ENCODE peak calls at places on chromosomes 7 and 10, in nine cellular contexts. One of them, this sample, is unnamed.
A peak's percentile ranks its signal among the peaks of the same experiment; 100 is the strongest.

GRCh38 chr7:149495785-149496641 is 1.6 kb downstream of the ZNF746 start:
- DNase-seq in GM03348: peak; percentile 48
- DNase-seq in WTC11: no peak
- DNase-seq in NCI-H748 treated with DMSO at 0.1 percent for 48 hours: peak; percentile 24
- DNase-seq in AG09309: peak; percentile 35
- DNase-seq in HuH-7: no peak
- DNase-seq in ACHN: peak; percentile 54
- DNase-seq in GM12865: peak; percentile 25
- DNase-seq in stimulated activated CD8-positive, alpha-beta memory T cell treated with anti-CD3 and anti-CD28 coated beads, Interleukin-12 subunit alpha, Interleukin-12 subunit beta, amount 100 ng/mL, for 1 hour: no peak
- DNase-seq in this sample: no peak

GRCh38 chr7:78039791-78040776 is 241.5 kb downstream of the PHTF2 start:
- DNase-seq in GM03348: peak; percentile 46
- DNase-seq in WTC11: peak; percentile 81
- DNase-seq in NCI-H748 treated with DMSO at 0.1 percent for 48 hours: no peak
- DNase-seq in AG09309: no peak
- DNase-seq in HuH-7: peak; percentile 26
- DNase-seq in ACHN: peak; percentile 15
- DNase-seq in GM12865: peak; percentile 58
- DNase-seq in stimulated activated CD8-positive, alpha-beta memory T cell treated with anti-CD3 and anti-CD28 coated beads, Interleukin-12 subunit alpha, Interleukin-12 subunit beta, amount 100 ng/mL, for 1 hour: no peak
- DNase-seq in this sample: peak; percentile 71

GRCh38 chr7:130419652-130420051 is 21.2 kb downstream of the CEP41 start:
- DNase-seq in GM03348: no peak
- DNase-seq in WTC11: no peak
- DNase-seq in NCI-H748 treated with DMSO at 0.1 percent for 48 hours: peak; percentile 70
- DNase-seq in AG09309: no peak
- DNase-seq in HuH-7: no peak
- DNase-seq in ACHN: no peak
- DNase-seq in GM12865: no peak
- DNase-seq in stimulated activated CD8-positive, alpha-beta memory T cell treated with anti-CD3 and anti-CD28 coated beads, Interleukin-12 subunit alpha, Interleukin-12 subunit beta, amount 100 ng/mL, for 1 hour: no peak
- DNase-seq in this sample: no peak

GRCh38 chr10:132591166-132591971 is 53.8 kb downstream of the INPP5A start:
- DNase-seq in GM03348: peak; percentile 52
- DNase-seq in WTC11: peak; percentile 64
- DNase-seq in NCI-H748 treated with DMSO at 0.1 percent for 48 hours: no peak
- DNase-seq in AG09309: no peak
- DNase-seq in HuH-7: no peak
- DNase-seq in ACHN: no peak
- DNase-seq in GM12865: no peak
- DNase-seq in stimulated activated CD8-positive, alpha-beta memory T cell treated with anti-CD3 and anti-CD28 coated beads, Interleukin-12 subunit alpha, Interleukin-12 subunit beta, amount 100 ng/mL, for 1 hour: no peak
- DNase-seq in this sample: no peak

GRCh38 chr10:97888641-97889262 is 39.1 kb downstream of the GOLGA7B start:
- DNase-seq in GM03348: peak; percentile 73
- DNase-seq in WTC11: no peak
- DNase-seq in NCI-H748 treated with DMSO at 0.1 percent for 48 hours: peak; percentile 7
- DNase-seq in AG09309: peak; percentile 16
- DNase-seq in HuH-7: no peak
- DNase-seq in ACHN: peak; percentile 87
- DNase-seq in GM12865: no peak
- DNase-seq in stimulated activated CD8-positive, alpha-beta memory T cell treated with anti-CD3 and anti-CD28 coated beads, Interleukin-12 subunit alpha, Interleukin-12 subunit beta, amount 100 ng/mL, for 1 hour: no peak
- DNase-seq in this sample: no peak

GRCh38 chr7:157022681-157023588 is 12.5 kb upstream of the MNX1 start:
- DNase-seq in GM03348: no peak
- DNase-seq in WTC11: no peak
- DNase-seq in NCI-H748 treated with DMSO at 0.1 percent for 48 hours: no peak
- DNase-seq in AG09309: no peak
- DNase-seq in HuH-7: no peak
- DNase-seq in ACHN: no peak
- DNase-seq in GM12865: no peak
- DNase-seq in stimulated activated CD8-positive, alpha-beta memory T cell treated with anti-CD3 and anti-CD28 coated beads, Interleukin-12 subunit alpha, Interleukin-12 subunit beta, amount 100 ng/mL, for 1 hour: no peak
- DNase-seq in this sample: no peak

GRCh38 chr10:96488161-96488935 is 25.4 kb downstream of the TLL2 start:
- DNase-seq in GM03348: no peak
- DNase-seq in WTC11: no peak
- DNase-seq in NCI-H748 treated with DMSO at 0.1 percent for 48 hours: no peak
- DNase-seq in AG09309: no peak
- DNase-seq in HuH-7: no peak
- DNase-seq in ACHN: peak; percentile 11
- DNase-seq in GM12865: no peak
- DNase-seq in stimulated activated CD8-positive, alpha-beta memory T cell treated with anti-CD3 and anti-CD28 coated beads, Interleukin-12 subunit alpha, Interleukin-12 subunit beta, amount 100 ng/mL, for 1 hour: no peak
- DNase-seq in this sample: no peak

GRCh38 chr7:137998250-137998649 is 3.6 kb downstream of the CREB3L2 start:
- DNase-seq in GM03348: no peak
- DNase-seq in WTC11: no peak
- DNase-seq in NCI-H748 treated with DMSO at 0.1 percent for 48 hours: no peak
- DNase-seq in AG09309: no peak
- DNase-seq in HuH-7: no peak
- DNase-seq in ACHN: no peak
- DNase-seq in GM12865: no peak
- DNase-seq in stimulated activated CD8-positive, alpha-beta memory T cell treated with anti-CD3 and anti-CD28 coated beads, Interleukin-12 subunit alpha, Interleukin-12 subunit beta, amount 100 ng/mL, for 1 hour: no peak
- DNase-seq in this sample: no peak

GRCh38 chr7:46215987-46216567 is 295.0 kb upstream of the IGFBP3 start:
- DNase-seq in GM03348: no peak
- DNase-seq in WTC11: peak; percentile 16
- DNase-seq in NCI-H748 treated with DMSO at 0.1 percent for 48 hours: no peak
- DNase-seq in AG09309: no peak
- DNase-seq in HuH-7: peak; percentile 52
- DNase-seq in ACHN: no peak
- DNase-seq in GM12865: no peak
- DNase-seq in stimulated activated CD8-positive, alpha-beta memory T cell treated with anti-CD3 and anti-CD28 coated beads, Interleukin-12 subunit alpha, Interleukin-12 subunit beta, amount 100 ng/mL, for 1 hour: no peak
- DNase-seq in this sample: peak; percentile 49

GRCh38 chr10:119686465-119687191 is 35.4 kb downstream of the BAG3 start:
- DNase-seq in GM03348: peak; percentile 87
- DNase-seq in WTC11: peak; percentile 77
- DNase-seq in NCI-H748 treated with DMSO at 0.1 percent for 48 hours: peak; percentile 15
- DNase-seq in AG09309: peak; percentile 66
- DNase-seq in HuH-7: peak; percentile 82
- DNase-seq in ACHN: peak; percentile 78
- DNase-seq in GM12865: peak; percentile 83
- DNase-seq in stimulated activated CD8-positive, alpha-beta memory T cell treated with anti-CD3 and anti-CD28 coated beads, Interleukin-12 subunit alpha, Interleukin-12 subunit beta, amount 100 ng/mL, for 1 hour: peak; percentile 75
- DNase-seq in this sample: peak; percentile 81

GRCh38 chr10:381805-382204 is 246.6 kb downstream of the ZMYND11 start:
- DNase-seq in GM03348: no peak
- DNase-seq in WTC11: no peak
- DNase-seq in NCI-H748 treated with DMSO at 0.1 percent for 48 hours: no peak
- DNase-seq in AG09309: no peak
- DNase-seq in HuH-7: no peak
- DNase-seq in ACHN: no peak
- DNase-seq in GM12865: peak; percentile 52
- DNase-seq in stimulated activated CD8-positive, alpha-beta memory T cell treated with anti-CD3 and anti-CD28 coated beads, Interleukin-12 subunit alpha, Interleukin-12 subunit beta, amount 100 ng/mL, for 1 hour: no peak
- DNase-seq in this sample: no peak

GRCh38 chr7:155543011-155543881 is 3.1 kb downstream of the CNPY1 start:
- DNase-seq in GM03348: no peak
- DNase-seq in WTC11: no peak
- DNase-seq in NCI-H748 treated with DMSO at 0.1 percent for 48 hours: no peak
- DNase-seq in AG09309: no peak
- DNase-seq in HuH-7: peak; percentile 51
- DNase-seq in ACHN: no peak
- DNase-seq in GM12865: no peak
- DNase-seq in stimulated activated CD8-positive, alpha-beta memory T cell treated with anti-CD3 and anti-CD28 coated beads, Interleukin-12 subunit alpha, Interleukin-12 subunit beta, amount 100 ng/mL, for 1 hour: no peak
- DNase-seq in this sample: no peak

GRCh38 chr7:41996381-41997035 is 240.5 kb downstream of the GLI3 start:
- DNase-seq in GM03348: peak; percentile 59
- DNase-seq in WTC11: no peak
- DNase-seq in NCI-H748 treated with DMSO at 0.1 percent for 48 hours: no peak
- DNase-seq in AG09309: peak; percentile 74
- DNase-seq in HuH-7: no peak
- DNase-seq in ACHN: peak; percentile 20
- DNase-seq in GM12865: no peak
- DNase-seq in stimulated activated CD8-positive, alpha-beta memory T cell treated with anti-CD3 and anti-CD28 coated beads, Interleukin-12 subunit alpha, Interleukin-12 subunit beta, amount 100 ng/mL, for 1 hour: no peak
- DNase-seq in this sample: no peak

GRCh38 chr7:127770870-127771269 is 118.9 kb downstream of the SND1 start:
- DNase-seq in GM03348: peak; percentile 59
- DNase-seq in WTC11: no peak
- DNase-seq in NCI-H748 treated with DMSO at 0.1 percent for 48 hours: no peak
- DNase-seq in AG09309: no peak
- DNase-seq in HuH-7: no peak
- DNase-seq in ACHN: no peak
- DNase-seq in GM12865: no peak
- DNase-seq in stimulated activated CD8-positive, alpha-beta memory T cell treated with anti-CD3 and anti-CD28 coated beads, Interleukin-12 subunit alpha, Interleukin-12 subunit beta, amount 100 ng/mL, for 1 hour: no peak
- DNase-seq in this sample: no peak

GRCh38 chr10:86849495-86849894 is 93.1 kb downstream of the BMPR1A start:
- DNase-seq in GM03348: no peak
- DNase-seq in WTC11: no peak
- DNase-seq in NCI-H748 treated with DMSO at 0.1 percent for 48 hours: no peak
- DNase-seq in AG09309: no peak
- DNase-seq in HuH-7: no peak
- DNase-seq in ACHN: no peak
- DNase-seq in GM12865: peak; percentile 62
- DNase-seq in stimulated activated CD8-positive, alpha-beta memory T cell treated with anti-CD3 and anti-CD28 coated beads, Interleukin-12 subunit alpha, Interleukin-12 subunit beta, amount 100 ng/mL, for 1 hour: no peak
- DNase-seq in this sample: no peak

GRCh38 chr10:23693398-23693797 is 254.5 kb downstream of the OTUD1 start:
- DNase-seq in GM03348: peak; percentile 17
- DNase-seq in WTC11: peak; percentile 79
- DNase-seq in NCI-H748 treated with DMSO at 0.1 percent for 48 hours: peak; percentile 16
- DNase-seq in AG09309: no peak
- DNase-seq in HuH-7: no peak
- DNase-seq in ACHN: no peak
- DNase-seq in GM12865: no peak
- DNase-seq in stimulated activated CD8-positive, alpha-beta memory T cell treated with anti-CD3 and anti-CD28 coated beads, Interleukin-12 subunit alpha, Interleukin-12 subunit beta, amount 100 ng/mL, for 1 hour: no peak
- DNase-seq in this sample: peak; percentile 78

GRCh38 chr10:71621263-71621751 is 98.3 kb downstream of the C10orf105 start:
- DNase-seq in GM03348: no peak
- DNase-seq in WTC11: peak; percentile 31
- DNase-seq in NCI-H748 treated with DMSO at 0.1 percent for 48 hours: no peak
- DNase-seq in AG09309: no peak
- DNase-seq in HuH-7: no peak
- DNase-seq in ACHN: peak; percentile 10
- DNase-seq in GM12865: no peak
- DNase-seq in stimulated activated CD8-positive, alpha-beta memory T cell treated with anti-CD3 and anti-CD28 coated beads, Interleukin-12 subunit alpha, Interleukin-12 subunit beta, amount 100 ng/mL, for 1 hour: no peak
- DNase-seq in this sample: no peak

GRCh38 chr7:152137476-152138025 is 112.1 kb downstream of the GALNT11 start:
- DNase-seq in GM03348: no peak
- DNase-seq in WTC11: no peak
- DNase-seq in NCI-H748 treated with DMSO at 0.1 percent for 48 hours: no peak
- DNase-seq in AG09309: no peak
- DNase-seq in HuH-7: no peak
- DNase-seq in ACHN: no peak
- DNase-seq in GM12865: no peak
- DNase-seq in stimulated activated CD8-positive, alpha-beta memory T cell treated with anti-CD3 and anti-CD28 coated beads, Interleukin-12 subunit alpha, Interleukin-12 subunit beta, amount 100 ng/mL, for 1 hour: no peak
- DNase-seq in this sample: no peak

GRCh38 chr10:127869329-127869728 is 23.4 kb downstream of the CLRN3 start:
- DNase-seq in GM03348: no peak
- DNase-seq in WTC11: no peak
- DNase-seq in NCI-H748 treated with DMSO at 0.1 percent for 48 hours: no peak
- DNase-seq in AG09309: no peak
- DNase-seq in HuH-7: no peak
- DNase-seq in ACHN: no peak
- DNase-seq in GM12865: no peak
- DNase-seq in stimulated activated CD8-positive, alpha-beta memory T cell treated with anti-CD3 and anti-CD28 coated beads, Interleukin-12 subunit alpha, Interleukin-12 subunit beta, amount 100 ng/mL, for 1 hour: no peak
- DNase-seq in this sample: no peak

GRCh38 chr7:155685070-155685790 is 40.8 kb downstream of the RBM33 start:
- DNase-seq in GM03348: no peak
- DNase-seq in WTC11: no peak
- DNase-seq in NCI-H748 treated with DMSO at 0.1 percent for 48 hours: no peak
- DNase-seq in AG09309: no peak
- DNase-seq in HuH-7: no peak
- DNase-seq in ACHN: no peak
- DNase-seq in GM12865: peak; percentile 21
- DNase-seq in stimulated activated CD8-positive, alpha-beta memory T cell treated with anti-CD3 and anti-CD28 coated beads, Interleukin-12 subunit alpha, Interleukin-12 subunit beta, amount 100 ng/mL, for 1 hour: no peak
- DNase-seq in this sample: no peak

GRCh38 chr7:45625067-45625466 is 50.9 kb downstream of the ADCY1 start:
- DNase-seq in GM03348: peak; percentile 2
- DNase-seq in WTC11: no peak
- DNase-seq in NCI-H748 treated with DMSO at 0.1 percent for 48 hours: no peak
- DNase-seq in AG09309: no peak
- DNase-seq in HuH-7: no peak
- DNase-seq in ACHN: no peak
- DNase-seq in GM12865: no peak
- DNase-seq in stimulated activated CD8-positive, alpha-beta memory T cell treated with anti-CD3 and anti-CD28 coated beads, Interleukin-12 subunit alpha, Interleukin-12 subunit beta, amount 100 ng/mL, for 1 hour: no peak
- DNase-seq in this sample: no peak

This sample was measured in ecto neural progenitor cell.